ENCODE peak calls at places on chromosomes 16 and 17, in five cellular contexts. Z is GM06990, Q is B cell, I is nephron progenitor cell, L is neural crest cell. S is an unnamed sample.

GRCh38 chr16:73848993-73849392 is 447.6 kb upstream of the PSMD7 start:
- DNase-seq in Z (no peak), Q (no peak), I (no peak), L (no peak), S (no peak)

GRCh38 chr17:46199379-46199778 is 6.2 kb upstream of the KANSL1 start:
- DNase-seq in Z (no peak), Q (no peak), I (no peak), L (no peak), S (no peak)

GRCh38 chr16:80437707-80438106 is 103.1 kb upstream of the DYNLRB2 start:
- DNase-seq in Z (no peak), Q (no peak), I (peak), L (no peak), S (no peak)

GRCh38 chr17:7404737-7405412 is 978 bp upstream of the TMEM256 start:
- DNase-seq in Z (no peak), Q (no peak), I (peak), L (peak), S (no peak)

GRCh38 chr17:30519707-30520106 is 42.5 kb downstream of the GOSR1 start:
- DNase-seq in Z (no peak), Q (no peak), I (no peak), L (no peak), S (no peak)

GRCh38 chr17:64781810-64782555 is 119.9 kb upstream of the SMURF2 start:
- DNase-seq in Z (no peak), Q (no peak), I (no peak), L (no peak), S (peak)

GRCh38 chr17:57946798-57947358 is 8.3 kb downstream of the CUEDC1 start:
- DNase-seq in Z (peak), Q (peak), I (no peak), L (no peak), S (peak)

GRCh38 chr17:30981531-30982519 is 11.0 kb downstream of the RNF135 start:
- DNase-seq in Z (no peak), Q (no peak), I (no peak), L (no peak), S (no peak)

GRCh38 chr17:52106070-52106469 is 52.4 kb downstream of the CA10 start:
- DNase-seq in Z (no peak), Q (no peak), I (no peak), L (no peak), S (no peak)

GRCh38 chr17:81057079-81057730 is 22.3 kb downstream of the BAIAP2 start:
- DNase-seq in Z (no peak), Q (no peak), I (no peak), L (no peak), S (no peak)

GRCh38 chr16:50765866-50766265 is 24.0 kb downstream of the CYLD start:
- DNase-seq in Z (no peak), Q (no peak), I (no peak), L (no peak), S (no peak)

GRCh38 chr17:67018429-67019125 is 25.8 kb upstream of the CACNG1 start:
- DNase-seq in Z (no peak), Q (no peak), I (no peak), L (no peak), S (no peak)

GRCh38 chr16:26993988-26994387 is 72.7 kb upstream of the C16orf82 start:
- DNase-seq in Z (no peak), Q (no peak), I (no peak), L (no peak), S (no peak)

GRCh38 chr16:8376430-8376829 is 213.9 kb downstream of the TMEM114 start:
- DNase-seq in Z (no peak), Q (no peak), I (no peak), L (no peak), S (no peak)

GRCh38 chr17:37813753-37814152 is 68.9 kb upstream of the HNF1B start:
- DNase-seq in Z (no peak), Q (no peak), I (no peak), L (no peak), S (no peak)

GRCh38 chr17:38881600-38882191 is 11.8 kb downstream of the LASP1 start:
- DNase-seq in Z (no peak), Q (no peak), I (no peak), L (no peak), S (no peak)

GRCh38 chr16:80804451-80805383 is at the start of gene CDYL2:
- DNase-seq in Z (peak), Q (peak), I (peak), L (peak), S (peak)

GRCh38 chr17:72273301-72274056 is 152.7 kb downstream of the SOX9 start:
- DNase-seq in Z (no peak), Q (no peak), I (no peak), L (no peak), S (no peak)

GRCh38 chr17:17147821-17148220 is 58.3 kb downstream of the PLD6 start:
- DNase-seq in Z (no peak), Q (no peak), I (no peak), L (no peak), S (no peak)

GRCh38 chr17:17144061-17144460 is 62.1 kb downstream of the PLD6 start:
- DNase-seq in Z (no peak), Q (no peak), I (no peak), L (no peak), S (no peak)

GRCh38 chr17:17144916-17145665 is 61.0 kb downstream of the PLD6 start:
- DNase-seq in Z (no peak), Q (no peak), I (no peak), L (no peak), S (no peak)

GRCh38 chr17:17149520-17150449 is 56.3 kb downstream of the PLD6 start:
- DNase-seq in Z (no peak), Q (no peak), I (no peak), L (no peak), S (no peak)

GRCh38 chr17:17146791-17147406 is 59.2 kb downstream of the PLD6 start:
- DNase-seq in Z (no peak), Q (peak), I (no peak), L (no peak), S (no peak)
- TF ChIP-seq CTCF in Z (peak), Q (peak), I (no peak), L (peak), S (no peak)

DNA sequence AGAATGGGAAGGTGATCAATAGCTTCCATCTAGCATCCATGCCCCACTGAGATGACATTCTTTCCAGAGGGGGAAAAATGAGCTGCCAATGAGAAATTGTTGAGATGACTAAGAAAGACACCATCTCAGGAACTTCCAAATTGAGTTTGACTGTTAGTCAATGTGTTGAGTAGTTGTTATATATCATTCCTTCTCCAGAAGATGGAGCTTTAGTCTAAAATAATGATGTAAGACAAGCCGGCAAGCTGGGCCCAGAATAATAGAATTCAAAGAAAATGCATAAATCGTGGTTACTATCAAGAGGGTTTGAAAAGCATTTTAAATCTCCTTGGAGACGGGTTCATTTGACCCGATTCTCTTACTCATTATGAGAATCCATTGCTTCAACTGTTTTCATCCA is 71.0 kb upstream of the ATF7IP2 start:
- DNase-seq in Z (no peak), Q (peak), I (no peak), L (no peak), S (peak)
- TF ChIP-seq CTCF in Z (peak), Q (peak), I (no peak), L (no peak), S (no peak)

DNA sequence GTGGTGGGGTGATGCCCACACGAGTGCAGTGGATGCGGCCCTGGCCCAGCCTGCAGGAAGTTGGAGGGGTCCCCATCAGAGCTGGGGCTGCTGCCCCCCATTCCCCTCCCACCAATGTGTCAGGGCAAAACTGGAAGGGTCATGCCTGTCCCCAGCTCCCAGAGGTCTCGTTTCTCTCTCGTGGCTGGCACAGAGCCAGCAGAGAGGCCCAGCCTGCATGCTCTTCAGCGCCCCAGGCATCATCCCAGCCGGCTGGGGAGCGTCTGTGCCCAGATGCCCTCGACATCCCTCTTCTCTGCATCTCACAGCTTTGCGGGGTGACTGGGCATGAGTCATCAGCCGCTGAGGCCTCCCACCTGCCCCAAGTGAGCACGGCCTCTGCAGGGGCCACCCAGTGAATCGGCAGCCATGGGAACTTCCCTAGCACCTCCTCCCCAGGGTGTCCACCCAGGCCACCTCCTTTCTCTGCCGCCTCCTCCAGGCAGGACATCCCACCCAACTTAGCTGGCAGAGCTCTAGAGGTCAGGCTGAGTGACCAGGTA is 9.8 kb upstream of the CSNK1D start:
- DNase-seq in Z (no peak), Q (no peak), I (no peak), L (no peak), S (no peak)
- TF ChIP-seq CTCF in Z (no peak), Q (no peak), I (no peak), L (no peak), S (no peak)

DNA sequence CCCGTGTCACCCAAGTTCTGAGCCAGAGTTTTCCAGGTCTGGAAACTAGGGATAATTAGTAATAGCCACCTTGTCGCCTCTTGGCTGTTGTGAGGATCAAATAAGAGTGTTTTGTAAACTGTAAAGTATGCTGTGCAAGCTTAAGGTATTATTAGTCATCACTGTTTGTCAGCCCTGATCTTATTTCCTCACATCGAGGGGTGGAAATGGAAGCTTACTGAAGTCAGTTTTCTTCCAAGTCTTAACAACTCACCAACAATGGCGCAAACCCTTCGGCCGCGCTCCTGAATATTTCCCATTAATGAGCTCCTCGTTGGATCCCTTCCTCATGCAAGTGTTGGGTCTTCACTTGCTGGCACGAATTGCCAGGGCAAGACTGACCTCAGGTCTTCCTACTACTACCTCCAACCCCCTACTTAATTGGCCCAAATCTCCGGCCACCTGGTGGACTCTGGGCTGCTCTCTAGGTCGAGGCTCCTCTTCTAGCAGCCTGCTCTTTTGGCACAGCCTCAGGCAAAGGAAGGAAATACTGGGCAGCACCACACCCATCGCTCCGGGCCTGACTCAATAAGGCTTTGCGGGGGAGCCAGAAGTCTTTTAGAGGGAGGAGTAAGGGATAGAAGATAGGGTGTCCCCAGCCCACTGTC is 874 bp upstream of the SLC35B1 start:
- DNase-seq in Z (no peak), Q (no peak), I (no peak), L (no peak), S (no peak)
- TF ChIP-seq CTCF in Z (no peak), Q (peak), I (no peak), L (peak), S (no peak)

DNA sequence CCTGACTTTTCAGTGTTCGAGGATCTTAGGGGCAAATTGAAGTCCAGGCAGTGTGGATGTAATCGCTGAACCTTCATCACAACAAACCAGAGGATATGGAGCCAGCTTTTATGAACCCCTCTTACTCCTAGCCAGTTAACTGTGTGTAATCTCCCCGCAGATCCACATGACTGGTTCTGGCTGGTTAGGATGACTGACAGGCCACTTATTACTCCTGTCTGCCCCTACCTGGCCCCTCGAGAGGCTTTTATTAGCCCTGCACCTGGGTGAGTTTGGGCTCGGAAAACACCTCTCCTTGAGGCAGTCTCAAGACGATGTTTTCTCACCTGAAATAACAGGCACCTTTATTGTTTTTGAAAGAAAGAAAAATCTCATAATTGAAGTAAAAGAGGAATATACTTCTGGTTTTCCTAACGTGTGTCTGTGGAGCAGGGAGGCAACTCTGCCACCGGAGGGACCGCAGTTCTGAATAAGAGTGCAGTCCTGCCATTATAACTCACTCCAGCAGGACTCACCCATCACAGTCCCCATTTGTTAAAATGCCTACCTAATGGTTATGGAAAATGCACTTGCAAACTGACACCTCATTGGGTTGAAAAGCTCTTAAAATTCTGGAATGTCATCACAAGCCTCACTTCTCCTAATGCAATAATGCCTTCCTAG is 291.9 kb upstream of the N4BP1 start:
- DNase-seq in Z (no peak), Q (no peak), I (no peak), L (no peak), S (no peak)
- TF ChIP-seq CTCF in Z (peak), Q (no peak), I (peak), L (peak), S (no peak)